ENCODE peak calls at places on chromosomes 16 and 17, in five cellular contexts. One of them, this sample, is unnamed.

GRCh38 chr17:2865228-2865627 is 69.0 kb downstream of the RAP1GAP2 start:
- DNase-seq in hepatocyte: no peak
- DNase-seq in GM23338: no peak
- DNase-seq in H9: no peak
- DNase-seq in fibroblast of lung: no peak
- DNase-seq in this sample: no peak

GRCh38 chr17:34452769-34453168 is 89.7 kb upstream of the CCL1 start:
- DNase-seq in hepatocyte: no peak
- DNase-seq in GM23338: no peak
- DNase-seq in H9: no peak
- DNase-seq in fibroblast of lung: peak
- DNase-seq in this sample: no peak

GRCh38 chr17:12605222-12605621 is 60.5 kb upstream of the MYOCD start:
- DNase-seq in hepatocyte: no peak
- DNase-seq in GM23338: no peak
- DNase-seq in H9: no peak
- DNase-seq in fibroblast of lung: peak
- DNase-seq in this sample: no peak

GRCh38 chr17:44348234-44348987 is 3.3 kb downstream of the GRN start:
- DNase-seq in hepatocyte: no peak
- DNase-seq in GM23338: no peak
- DNase-seq in H9: no peak
- DNase-seq in fibroblast of lung: no peak
- DNase-seq in this sample: no peak

GRCh38 chr16:88705746-88706287 is 391 bp downstream of the RNF166 start:
- DNase-seq in hepatocyte: peak
- DNase-seq in GM23338: no peak
- DNase-seq in H9: no peak
- DNase-seq in fibroblast of lung: no peak
- DNase-seq in this sample: no peak

GRCh38 chr17:82388922-82389283 is 17.3 kb downstream of the UTS2R start:
- DNase-seq in hepatocyte: no peak
- DNase-seq in GM23338: no peak
- DNase-seq in H9: no peak
- DNase-seq in fibroblast of lung: no peak
- DNase-seq in this sample: no peak

GRCh38 chr17:1177099-1177996 is 2.4 kb downstream of the ABR start:
- DNase-seq in hepatocyte: no peak
- DNase-seq in GM23338: no peak
- DNase-seq in H9: no peak
- DNase-seq in fibroblast of lung: peak
- DNase-seq in this sample: no peak

GRCh38 chr17:73293480-73293911 is 18.3 kb downstream of the CDC42EP4 start:
- DNase-seq in hepatocyte: peak
- DNase-seq in GM23338: no peak
- DNase-seq in H9: no peak
- DNase-seq in fibroblast of lung: peak
- DNase-seq in this sample: peak

GRCh38 chr17:41792835-41793748 is 6.6 kb upstream of the JUP start:
- DNase-seq in hepatocyte: peak
- DNase-seq in GM23338: peak
- DNase-seq in H9: peak
- DNase-seq in fibroblast of lung: peak
- DNase-seq in this sample: peak

GRCh38 chr17:52515927-52516326 is 357.4 kb upstream of the CA10 start:
- DNase-seq in hepatocyte: no peak
- DNase-seq in GM23338: no peak
- DNase-seq in H9: no peak
- DNase-seq in fibroblast of lung: no peak
- DNase-seq in this sample: no peak

GRCh38 chr16:15513169-15513568 is 78.8 kb downstream of the BMERB1 start:
- DNase-seq in hepatocyte: no peak
- DNase-seq in GM23338: no peak
- DNase-seq in H9: no peak
- DNase-seq in fibroblast of lung: no peak
- DNase-seq in this sample: no peak

GRCh38 chr17:38428150-38428642 is at the start of gene ARHGAP23:
- DNase-seq in hepatocyte: peak
- DNase-seq in GM23338: peak
- DNase-seq in H9: peak
- DNase-seq in fibroblast of lung: peak
- DNase-seq in this sample: peak

GRCh38 chr17:6872941-6873340 is 41.4 kb upstream of the TEKT1 start:
- DNase-seq in hepatocyte: no peak
- DNase-seq in GM23338: no peak
- DNase-seq in H9: no peak
- DNase-seq in fibroblast of lung: no peak
- DNase-seq in this sample: no peak

GRCh38 chr16:82016268-82016667 is 5.0 kb upstream of the SDR42E1 start:
- DNase-seq in hepatocyte: peak
- DNase-seq in GM23338: peak
- DNase-seq in H9: no peak
- DNase-seq in fibroblast of lung: peak
- DNase-seq in this sample: peak

GRCh38 chr16:489606-490005 is 37.9 kb upstream of the CAPN15 start:
- DNase-seq in hepatocyte: no peak
- DNase-seq in GM23338: no peak
- DNase-seq in H9: no peak
- DNase-seq in fibroblast of lung: no peak
- DNase-seq in this sample: no peak

GRCh38 chr17:72173475-72174116 is 52.8 kb downstream of the SOX9 start:
- DNase-seq in hepatocyte: no peak
- DNase-seq in GM23338: no peak
- DNase-seq in H9: no peak
- DNase-seq in fibroblast of lung: no peak
- DNase-seq in this sample: no peak

GRCh38 chr16:72099377-72099818 is 5.8 kb downstream of the DHX38 start:
- DNase-seq in hepatocyte: peak
- DNase-seq in GM23338: peak
- DNase-seq in H9: peak
- DNase-seq in fibroblast of lung: peak
- DNase-seq in this sample: peak

GRCh38 chr17:37220609-37220953 is 155.2 kb upstream of the C17orf78 start:
- DNase-seq in hepatocyte: peak
- DNase-seq in GM23338: peak
- DNase-seq in H9: peak
- DNase-seq in fibroblast of lung: peak
- DNase-seq in this sample: peak

GRCh38 chr16:5438591-5438990 is 341.0 kb upstream of the EEF2KMT start:
- DNase-seq in hepatocyte: no peak
- DNase-seq in GM23338: no peak
- DNase-seq in H9: no peak
- DNase-seq in fibroblast of lung: no peak
- DNase-seq in this sample: no peak

GRCh38 chr16:71396589-71396988 is 38.1 kb downstream of the CALB2 start:
- DNase-seq in hepatocyte: no peak
- DNase-seq in GM23338: no peak
- DNase-seq in H9: no peak
- DNase-seq in fibroblast of lung: no peak
- DNase-seq in this sample: no peak

GRCh38 chr16:30656388-30656787 is 1.8 kb upstream of the FBRS start:
- DNase-seq in hepatocyte: no peak
- DNase-seq in GM23338: no peak
- DNase-seq in H9: no peak
- DNase-seq in fibroblast of lung: no peak
- DNase-seq in this sample: no peak

GRCh38 chr17:2405247-2405926 is 4.5 kb upstream of the MNT start:
- DNase-seq in hepatocyte: peak
- DNase-seq in GM23338: no peak
- DNase-seq in H9: no peak
- DNase-seq in fibroblast of lung: peak
- DNase-seq in this sample: peak

GRCh38 chr17:31313982-31314787 is at the start of gene EVI2B:
- DNase-seq in hepatocyte: no peak
- DNase-seq in GM23338: no peak
- DNase-seq in H9: no peak
- DNase-seq in fibroblast of lung: peak
- DNase-seq in this sample: peak

GRCh38 chr16:74603848-74604247 is 3.1 kb downstream of the GLG1 start:
- DNase-seq in hepatocyte: no peak
- DNase-seq in GM23338: no peak
- DNase-seq in H9: no peak
- DNase-seq in fibroblast of lung: peak
- DNase-seq in this sample: no peak

GRCh38 chr16:58086381-58087208 is 42.6 kb downstream of the CFAP20 start:
- DNase-seq in hepatocyte: no peak
- DNase-seq in GM23338: no peak
- DNase-seq in H9: no peak
- DNase-seq in fibroblast of lung: no peak
- DNase-seq in this sample: no peak
- H3K4me2 ChIP-seq in hepatocyte: no peak
- H3K4me2 ChIP-seq in GM23338: no peak
- H3K4me2 ChIP-seq in H9: no peak
- H3K4me2 ChIP-seq in fibroblast of lung: no peak
- H3K4me2 ChIP-seq in this sample: no peak

GRCh38 chr16:55641430-55642056 is 14.2 kb upstream of the SLC6A2 start:
- DNase-seq in hepatocyte: no peak
- DNase-seq in GM23338: no peak
- DNase-seq in H9: peak
- DNase-seq in fibroblast of lung: peak
- DNase-seq in this sample: no peak
- H3K4me2 ChIP-seq in hepatocyte: no peak
- H3K4me2 ChIP-seq in GM23338: no peak
- H3K4me2 ChIP-seq in H9: no peak
- H3K4me2 ChIP-seq in fibroblast of lung: peak
- H3K4me2 ChIP-seq in this sample: no peak

DNA sequence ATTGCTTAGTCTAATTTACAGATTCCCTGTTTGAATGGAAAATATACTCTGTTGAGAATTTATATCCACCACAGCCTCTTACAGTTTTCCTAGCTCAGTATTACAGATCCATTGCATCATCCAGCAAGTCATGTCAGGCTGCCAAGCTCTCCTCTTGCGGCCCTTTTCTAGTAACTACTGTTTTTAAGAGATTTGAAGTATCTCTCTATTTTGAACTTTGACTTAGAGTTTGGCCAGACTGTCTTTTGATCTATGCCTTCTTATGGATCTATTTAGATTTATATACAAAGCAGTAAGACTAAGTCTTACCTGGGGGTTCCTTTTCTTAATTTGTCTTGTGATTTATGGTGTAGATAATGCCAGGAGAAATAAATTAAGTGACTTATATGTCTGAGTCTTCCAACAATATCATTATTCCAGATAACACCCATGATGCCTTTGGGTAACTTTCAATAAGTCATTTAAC is 53.1 kb upstream of the ABCC11 start:
- DNase-seq in hepatocyte: peak
- DNase-seq in GM23338: no peak
- DNase-seq in H9: no peak
- DNase-seq in fibroblast of lung: peak
- DNase-seq in this sample: peak
- H3K4me2 ChIP-seq in hepatocyte: no peak
- H3K4me2 ChIP-seq in GM23338: no peak
- H3K4me2 ChIP-seq in H9: no peak
- H3K4me2 ChIP-seq in fibroblast of lung: no peak
- H3K4me2 ChIP-seq in this sample: peak

GRCh38 chr16:9898555-9898954 is 283.7 kb downstream of the GRIN2A start:
- DNase-seq in hepatocyte: no peak
- DNase-seq in GM23338: no peak
- DNase-seq in H9: no peak
- DNase-seq in fibroblast of lung: no peak
- DNase-seq in this sample: no peak
- H3K4me2 ChIP-seq in hepatocyte: no peak
- H3K4me2 ChIP-seq in GM23338: no peak
- H3K4me2 ChIP-seq in H9: no peak
- H3K4me2 ChIP-seq in fibroblast of lung: no peak
- H3K4me2 ChIP-seq in this sample: no peak

DNA sequence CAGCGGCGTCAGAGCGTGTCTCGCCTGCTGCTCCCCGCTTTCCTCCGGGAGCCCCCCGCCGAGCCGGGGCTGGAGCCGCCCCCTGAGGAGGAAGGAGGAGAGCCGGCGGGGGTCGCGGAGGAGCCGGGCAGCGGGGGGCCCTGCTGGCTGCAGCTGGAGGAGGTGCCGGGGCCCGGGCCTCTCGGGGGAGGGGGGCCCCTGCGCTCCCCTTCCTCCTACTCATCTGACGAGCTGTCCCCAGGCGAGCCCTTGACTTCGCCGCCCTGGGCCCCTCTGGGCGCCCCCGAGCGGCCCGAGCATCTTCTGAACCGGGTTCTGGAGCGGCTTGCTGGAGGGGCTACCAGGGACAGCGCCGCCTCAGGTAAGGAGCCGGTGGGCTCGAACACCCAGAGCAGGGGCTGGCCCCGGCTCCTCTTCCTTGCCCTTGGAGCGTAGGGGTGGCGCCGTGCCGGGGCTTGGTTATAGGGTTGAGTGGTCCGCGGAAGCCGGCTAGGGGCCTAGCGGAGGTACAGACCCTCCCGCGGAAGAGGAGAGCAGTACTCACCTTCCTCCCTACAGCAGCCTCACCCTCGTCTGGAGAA is 841 bp downstream of the RAPGEFL1 start:
- DNase-seq in hepatocyte: no peak
- DNase-seq in GM23338: peak
- DNase-seq in H9: peak
- DNase-seq in fibroblast of lung: no peak
- DNase-seq in this sample: no peak
- H3K4me2 ChIP-seq in hepatocyte: peak
- H3K4me2 ChIP-seq in GM23338: peak
- H3K4me2 ChIP-seq in H9: peak
- H3K4me2 ChIP-seq in fibroblast of lung: no peak
- H3K4me2 ChIP-seq in this sample: no peak

This sample was measured in A549.